ENCODE peak calls at places on chromosomes 3 and 15, in nine cellular contexts. V is HT1080; H is ACHN; N is globus pallidus; Y is activated CD8-positive, alpha-beta memory T cell treated with anti-CD3 and anti-CD28 coated beads for 48 hours; U is spleen; X is GM20000; L is activated T-cell treated with anti-CD3 and anti-CD28 coated beads, Interleukin-2, amount 50 U/mL, for 72 hours; G is tibial nerve. A is an unnamed sample.

GRCh38 chr15:80804970-80805495 is 25.9 kb downstream of the CEMIP start:
- DNase-seq in V (no peak), H (no peak), N (no peak), Y (no peak), U (no peak), X (no peak), L (no peak), G (no peak), A (no peak)

GRCh38 chr3:72535789-72536188 is 312.5 kb downstream of the SHQ1 start:
- DNase-seq in V (no peak), H (no peak), N (no peak), Y (no peak), U (no peak), X (no peak), L (no peak), G (no peak), A (no peak)

GRCh38 chr3:101010316-101010715 is 17.1 kb upstream of the ABI3BP start:
- DNase-seq in V (peak; percentile 35), H (no peak), N (no peak), Y (no peak), U (no peak), X (no peak), L (no peak), G (no peak), A (no peak)

GRCh38 chr3:110528305-110529121 is 543.1 kb upstream of the NECTIN3 start:
- DNase-seq in V (no peak), H (no peak), N (no peak), Y (no peak), U (no peak), X (no peak), L (no peak), G (no peak), A (no peak)

GRCh38 chr3:32335365-32336122 is 56.1 kb upstream of the CMTM7 start:
- DNase-seq in V (no peak), H (no peak), N (no peak), Y (no peak), U (no peak), X (no peak), L (no peak), G (no peak), A (no peak)

GRCh38 chr15:43260011-43260615 is 6.6 kb downstream of the TGM5 start:
- DNase-seq in V (no peak), H (no peak), N (no peak), Y (no peak), U (no peak), X (no peak), L (no peak), G (no peak), A (no peak)

GRCh38 chr15:37016287-37016686 is 84.1 kb downstream of the MEIS2 start:
- DNase-seq in V (no peak), H (no peak), N (peak; percentile 38), Y (no peak), U (no peak), X (no peak), L (no peak), G (no peak), A (no peak)

GRCh38 chr3:145942052-145942451 is 218.9 kb downstream of the PLOD2 start:
- DNase-seq in V (peak; percentile 74), H (no peak), N (no peak), Y (no peak), U (no peak), X (no peak), L (no peak), G (no peak), A (no peak)

GRCh38 chr3:188279696-188280398 is 125.9 kb downstream of the LPP start:
- DNase-seq in V (no peak), H (no peak), N (no peak), Y (no peak), U (no peak), X (no peak), L (no peak), G (no peak), A (no peak)

GRCh38 chr3:194867270-194867983 is 181.7 kb downstream of the FAM43A start:
- DNase-seq in V (no peak), H (no peak), N (no peak), Y (no peak), U (peak; percentile 81), X (no peak), L (no peak), G (no peak), A (no peak)

GRCh38 chr3:153285982-153286381 is 124.0 kb downstream of the RAP2B start:
- DNase-seq in V (peak; percentile 40), H (no peak), N (no peak), Y (no peak), U (no peak), X (no peak), L (no peak), G (no peak), A (no peak)

GRCh38 chr3:170410428-170411029 is 8.1 kb upstream of the CLDN11 start:
- DNase-seq in V (peak; percentile 52), H (peak; percentile 48), N (no peak), Y (no peak), U (no peak), X (no peak), L (no peak), G (no peak), A (no peak)

GRCh38 chr15:69735126-69735525 is 282.5 kb downstream of the RPLP1 start:
- DNase-seq in V (no peak), H (no peak), N (no peak), Y (no peak), U (no peak), X (no peak), L (no peak), G (peak; percentile 30), A (no peak)

GRCh38 chr3:12440927-12441326 is 43.4 kb upstream of the TSEN2 start:
- DNase-seq in V (no peak), H (no peak), N (no peak), Y (no peak), U (no peak), X (no peak), L (no peak), G (no peak), A (peak; percentile 36)

GRCh38 chr15:77186518-77187095 is 115.7 kb upstream of the TSPAN3 start:
- DNase-seq in V (no peak), H (peak; percentile 10), N (peak; percentile 30), Y (no peak), U (no peak), X (peak; percentile 26), L (peak; percentile 3), G (no peak), A (no peak)

GRCh38 chr15:57743424-57743823 is 36.9 kb downstream of the POLR2M start:
- DNase-seq in V (peak; percentile 19), H (peak; percentile 5), N (no peak), Y (no peak), U (no peak), X (peak; percentile 10), L (no peak), G (no peak), A (no peak)